ENCODE peak calls at places on chromosomes 2 and 18, in eight cellular contexts. One of them, this sample, is unnamed.

GRCh38 chr18:48973731-48974130 is 23.0 kb upstream of the SMAD7 start:
- DNase-seq in NCI-H748 treated with DMSO at 0.1 percent for 48 hours: no peak
- DNase-seq in HuH-7.5: no peak
- DNase-seq in occipital lobe: no peak
- DNase-seq in SK-N-MC: no peak
- DNase-seq in cardiac muscle cell: no peak
- DNase-seq in NCI-H345: no peak
- DNase-seq in GM13976: no peak
- DNase-seq in this sample: no peak

GRCh38 chr2:139876964-139877363 is 1096.8 kb upstream of the NXPH2 start:
- DNase-seq in NCI-H345: no peak
- DNase-seq in HuH-7.5: no peak
- DNase-seq in SK-N-MC: no peak
- DNase-seq in GM13976: no peak
- DNase-seq in NCI-H748 treated with DMSO at 0.1 percent for 48 hours: no peak
- DNase-seq in cardiac muscle cell: no peak
- DNase-seq in occipital lobe: no peak
- DNase-seq in this sample: no peak

GRCh38 chr2:234814366-234814765 is 137.5 kb upstream of the SH3BP4 start:
- DNase-seq in HuH-7.5: no peak
- DNase-seq in NCI-H748 treated with DMSO at 0.1 percent for 48 hours: peak
- DNase-seq in NCI-H345: peak
- DNase-seq in cardiac muscle cell: no peak
- DNase-seq in SK-N-MC: no peak
- DNase-seq in GM13976: no peak
- DNase-seq in occipital lobe: no peak
- DNase-seq in this sample: no peak

GRCh38 chr2:46828491-46829239 is 86.9 kb downstream of the MCFD2 start:
- DNase-seq in SK-N-MC: no peak
- DNase-seq in GM13976: no peak
- DNase-seq in occipital lobe: no peak
- DNase-seq in cardiac muscle cell: no peak
- DNase-seq in NCI-H345: no peak
- DNase-seq in NCI-H748 treated with DMSO at 0.1 percent for 48 hours: no peak
- DNase-seq in HuH-7.5: no peak
- DNase-seq in this sample: no peak

GRCh38 chr2:168345601-168346000 is 98.2 kb upstream of the STK39 start:
- DNase-seq in GM13976: peak
- DNase-seq in SK-N-MC: no peak
- DNase-seq in occipital lobe: no peak
- DNase-seq in NCI-H748 treated with DMSO at 0.1 percent for 48 hours: no peak
- DNase-seq in NCI-H345: no peak
- DNase-seq in cardiac muscle cell: no peak
- DNase-seq in HuH-7.5: no peak
- DNase-seq in this sample: no peak

GRCh38 chr2:85772841-85773491 is 19.2 kb downstream of the ATOH8 start:
- DNase-seq in GM13976: no peak
- DNase-seq in occipital lobe: no peak
- DNase-seq in NCI-H748 treated with DMSO at 0.1 percent for 48 hours: no peak
- DNase-seq in NCI-H345: no peak
- DNase-seq in HuH-7.5: no peak
- DNase-seq in SK-N-MC: no peak
- DNase-seq in cardiac muscle cell: no peak
- DNase-seq in this sample: no peak

GRCh38 chr2:181124499-181124898 is 144.1 kb downstream of the UBE2E3 start:
- DNase-seq in NCI-H345: no peak
- DNase-seq in GM13976: no peak
- DNase-seq in NCI-H748 treated with DMSO at 0.1 percent for 48 hours: no peak
- DNase-seq in occipital lobe: no peak
- DNase-seq in cardiac muscle cell: peak
- DNase-seq in HuH-7.5: no peak
- DNase-seq in SK-N-MC: no peak
- DNase-seq in this sample: no peak

GRCh38 chr2:656676-657075 is 20.5 kb downstream of the TMEM18 start:
- DNase-seq in NCI-H748 treated with DMSO at 0.1 percent for 48 hours: no peak
- DNase-seq in GM13976: no peak
- DNase-seq in NCI-H345: no peak
- DNase-seq in HuH-7.5: no peak
- DNase-seq in cardiac muscle cell: no peak
- DNase-seq in occipital lobe: no peak
- DNase-seq in SK-N-MC: no peak
- DNase-seq in this sample: no peak

GRCh38 chr2:126866451-126866850 is 32.2 kb upstream of the TEX51 start:
- DNase-seq in GM13976: no peak
- DNase-seq in HuH-7.5: no peak
- DNase-seq in NCI-H345: no peak
- DNase-seq in NCI-H748 treated with DMSO at 0.1 percent for 48 hours: no peak
- DNase-seq in cardiac muscle cell: no peak
- DNase-seq in occipital lobe: no peak
- DNase-seq in SK-N-MC: no peak
- DNase-seq in this sample: no peak

GRCh38 chr2:14628906-14629305 is 3.6 kb upstream of the LRATD1 start:
- DNase-seq in NCI-H748 treated with DMSO at 0.1 percent for 48 hours: no peak
- DNase-seq in SK-N-MC: no peak
- DNase-seq in GM13976: no peak
- DNase-seq in NCI-H345: no peak
- DNase-seq in occipital lobe: no peak
- DNase-seq in cardiac muscle cell: no peak
- DNase-seq in HuH-7.5: no peak
- DNase-seq in this sample: no peak

GRCh38 chr2:18788590-18788989 is 199.2 kb upstream of the NT5C1B start:
- DNase-seq in NCI-H345: peak
- DNase-seq in HuH-7.5: no peak
- DNase-seq in NCI-H748 treated with DMSO at 0.1 percent for 48 hours: no peak
- DNase-seq in occipital lobe: no peak
- DNase-seq in cardiac muscle cell: peak
- DNase-seq in GM13976: no peak
- DNase-seq in SK-N-MC: peak
- DNase-seq in this sample: no peak

GRCh38 chr2:63846487-63846886 is 4.8 kb downstream of the UGP2 start:
- DNase-seq in SK-N-MC: peak
- DNase-seq in cardiac muscle cell: peak
- DNase-seq in HuH-7.5: no peak
- DNase-seq in NCI-H345: no peak
- DNase-seq in GM13976: no peak
- DNase-seq in NCI-H748 treated with DMSO at 0.1 percent for 48 hours: no peak
- DNase-seq in occipital lobe: no peak
- DNase-seq in this sample: no peak

GRCh38 chr2:233124449-233125080 is 64.4 kb downstream of the INPP5D start:
- DNase-seq in NCI-H748 treated with DMSO at 0.1 percent for 48 hours: no peak
- DNase-seq in GM13976: peak
- DNase-seq in NCI-H345: no peak
- DNase-seq in occipital lobe: no peak
- DNase-seq in SK-N-MC: no peak
- DNase-seq in cardiac muscle cell: no peak
- DNase-seq in HuH-7.5: no peak
- DNase-seq in this sample: no peak

GRCh38 chr18:5693637-5694175 is 149.9 kb upstream of the EPB41L3 start:
- DNase-seq in HuH-7.5: no peak
- DNase-seq in GM13976: no peak
- DNase-seq in NCI-H345: no peak
- DNase-seq in occipital lobe: no peak
- DNase-seq in NCI-H748 treated with DMSO at 0.1 percent for 48 hours: no peak
- DNase-seq in SK-N-MC: no peak
- DNase-seq in cardiac muscle cell: peak
- DNase-seq in this sample: no peak

GRCh38 chr2:153808675-153809074 is 63.0 kb upstream of the GALNT13 start:
- DNase-seq in NCI-H345: no peak
- DNase-seq in SK-N-MC: no peak
- DNase-seq in GM13976: no peak
- DNase-seq in cardiac muscle cell: no peak
- DNase-seq in NCI-H748 treated with DMSO at 0.1 percent for 48 hours: no peak
- DNase-seq in occipital lobe: no peak
- DNase-seq in HuH-7.5: no peak
- DNase-seq in this sample: no peak

GRCh38 chr18:34837769-34838194 is 127.7 kb downstream of the DTNA start:
- DNase-seq in occipital lobe: no peak
- DNase-seq in NCI-H748 treated with DMSO at 0.1 percent for 48 hours: no peak
- DNase-seq in HuH-7.5: no peak
- DNase-seq in GM13976: no peak
- DNase-seq in NCI-H345: no peak
- DNase-seq in SK-N-MC: no peak
- DNase-seq in cardiac muscle cell: peak
- DNase-seq in this sample: no peak

GRCh38 chr2:118971245-118972122 is 29.5 kb downstream of the MARCO start:
- DNase-seq in cardiac muscle cell: no peak
- DNase-seq in NCI-H748 treated with DMSO at 0.1 percent for 48 hours: no peak
- DNase-seq in NCI-H345: no peak
- DNase-seq in GM13976: peak
- DNase-seq in HuH-7.5: no peak
- DNase-seq in SK-N-MC: no peak
- DNase-seq in occipital lobe: no peak
- DNase-seq in this sample: no peak

GRCh38 chr2:233820766-233821105 is 33.6 kb downstream of the HJURP start:
- DNase-seq in HuH-7.5: no peak
- DNase-seq in NCI-H345: no peak
- DNase-seq in SK-N-MC: no peak
- DNase-seq in cardiac muscle cell: no peak
- DNase-seq in NCI-H748 treated with DMSO at 0.1 percent for 48 hours: no peak
- DNase-seq in GM13976: no peak
- DNase-seq in occipital lobe: no peak
- DNase-seq in this sample: no peak

GRCh38 chr2:191018663-191019119 is 4.7 kb upstream of the STAT1 start:
- DNase-seq in NCI-H748 treated with DMSO at 0.1 percent for 48 hours: no peak
- DNase-seq in occipital lobe: no peak
- DNase-seq in GM13976: peak
- DNase-seq in NCI-H345: no peak
- DNase-seq in HuH-7.5: no peak
- DNase-seq in SK-N-MC: no peak
- DNase-seq in cardiac muscle cell: no peak
- DNase-seq in this sample: no peak

GRCh38 chr2:206004004-206004693 is 81.8 kb downstream of the INO80D start:
- DNase-seq in GM13976: no peak
- DNase-seq in NCI-H748 treated with DMSO at 0.1 percent for 48 hours: no peak
- DNase-seq in cardiac muscle cell: peak
- DNase-seq in HuH-7.5: no peak
- DNase-seq in SK-N-MC: no peak
- DNase-seq in occipital lobe: no peak
- DNase-seq in NCI-H345: no peak
- DNase-seq in this sample: no peak

GRCh38 chr18:61892683-61893303 is at the start of gene RNF152:
- DNase-seq in GM13976: peak
- DNase-seq in NCI-H748 treated with DMSO at 0.1 percent for 48 hours: peak
- DNase-seq in SK-N-MC: no peak
- DNase-seq in NCI-H345: peak
- DNase-seq in HuH-7.5: peak
- DNase-seq in occipital lobe: no peak
- DNase-seq in cardiac muscle cell: peak
- DNase-seq in this sample: no peak

GRCh38 chr2:229071292-229071976 is 199.7 kb downstream of the PID1 start:
- DNase-seq in NCI-H748 treated with DMSO at 0.1 percent for 48 hours: peak
- DNase-seq in HuH-7.5: no peak
- DNase-seq in NCI-H345: no peak
- DNase-seq in GM13976: no peak
- DNase-seq in cardiac muscle cell: peak
- DNase-seq in occipital lobe: no peak
- DNase-seq in SK-N-MC: no peak
- DNase-seq in this sample: no peak

GRCh38 chr2:121128741-121129659 is 156.0 kb downstream of the TFCP2L1 start:
- DNase-seq in cardiac muscle cell: peak
- DNase-seq in GM13976: peak
- DNase-seq in HuH-7.5: peak
- DNase-seq in NCI-H345: no peak
- DNase-seq in occipital lobe: no peak
- DNase-seq in NCI-H748 treated with DMSO at 0.1 percent for 48 hours: no peak
- DNase-seq in SK-N-MC: no peak
- DNase-seq in this sample: no peak

GRCh38 chr2:229141626-229142025 is 129.5 kb downstream of the PID1 start:
- DNase-seq in SK-N-MC: no peak
- DNase-seq in HuH-7.5: no peak
- DNase-seq in cardiac muscle cell: peak
- DNase-seq in NCI-H748 treated with DMSO at 0.1 percent for 48 hours: no peak
- DNase-seq in NCI-H345: no peak
- DNase-seq in occipital lobe: no peak
- DNase-seq in GM13976: no peak
- DNase-seq in this sample: no peak

GRCh38 chr2:127165539-127165935 is 54.6 kb downstream of the CYP27C1 start:
- DNase-seq in SK-N-MC: no peak
- DNase-seq in HuH-7.5: no peak
- DNase-seq in NCI-H748 treated with DMSO at 0.1 percent for 48 hours: no peak
- DNase-seq in GM13976: no peak
- DNase-seq in cardiac muscle cell: no peak
- DNase-seq in occipital lobe: no peak
- DNase-seq in NCI-H345: peak
- DNase-seq in this sample: no peak

GRCh38 chr2:147101906-147102790 is 742.7 kb upstream of the ACVR2A start:
- DNase-seq in NCI-H748 treated with DMSO at 0.1 percent for 48 hours: no peak
- DNase-seq in HuH-7.5: no peak
- DNase-seq in SK-N-MC: no peak
- DNase-seq in NCI-H345: no peak
- DNase-seq in occipital lobe: no peak
- DNase-seq in cardiac muscle cell: peak
- DNase-seq in GM13976: no peak
- DNase-seq in this sample: no peak

GRCh38 chr18:79394438-79395307 is 1.1 kb upstream of the NFATC1 start:
- DNase-seq in occipital lobe: no peak
- DNase-seq in GM13976: peak
- DNase-seq in NCI-H748 treated with DMSO at 0.1 percent for 48 hours: peak
- DNase-seq in HuH-7.5: peak
- DNase-seq in SK-N-MC: peak
- DNase-seq in cardiac muscle cell: peak
- DNase-seq in NCI-H345: peak
- DNase-seq in this sample: no peak

GRCh38 chr2:48734576-48735303 is 20.8 kb downstream of the LHCGR start:
- DNase-seq in NCI-H748 treated with DMSO at 0.1 percent for 48 hours: no peak
- DNase-seq in HuH-7.5: no peak
- DNase-seq in occipital lobe: no peak
- DNase-seq in GM13976: no peak
- DNase-seq in NCI-H345: no peak
- DNase-seq in SK-N-MC: no peak
- DNase-seq in cardiac muscle cell: no peak
- DNase-seq in this sample: no peak

GRCh38 chr2:227870710-227871374 is 589 bp upstream of the DAW1 start:
- DNase-seq in HuH-7.5: no peak
- DNase-seq in NCI-H748 treated with DMSO at 0.1 percent for 48 hours: no peak
- DNase-seq in SK-N-MC: no peak
- DNase-seq in GM13976: no peak
- DNase-seq in cardiac muscle cell: peak
- DNase-seq in occipital lobe: no peak
- DNase-seq in NCI-H345: no peak
- DNase-seq in this sample: no peak

GRCh38 chr2:233463586-233463985 is 103.0 kb downstream of the USP40 start:
- DNase-seq in HuH-7.5: no peak
- DNase-seq in GM13976: no peak
- DNase-seq in NCI-H748 treated with DMSO at 0.1 percent for 48 hours: no peak
- DNase-seq in cardiac muscle cell: no peak
- DNase-seq in NCI-H345: no peak
- DNase-seq in SK-N-MC: no peak
- DNase-seq in occipital lobe: no peak
- DNase-seq in this sample: no peak

GRCh38 chr2:760001-760400 is 82.8 kb upstream of the TMEM18 start:
- DNase-seq in NCI-H748 treated with DMSO at 0.1 percent for 48 hours: peak
- DNase-seq in occipital lobe: no peak
- DNase-seq in GM13976: no peak
- DNase-seq in SK-N-MC: no peak
- DNase-seq in cardiac muscle cell: no peak
- DNase-seq in NCI-H345: peak
- DNase-seq in HuH-7.5: no peak
- DNase-seq in this sample: no peak

GRCh38 chr2:11344956-11345671 is 678 bp upstream of the ROCK2 start:
- DNase-seq in GM13976: no peak
- DNase-seq in HuH-7.5: no peak
- DNase-seq in occipital lobe: peak
- DNase-seq in NCI-H345: no peak
- DNase-seq in SK-N-MC: no peak
- DNase-seq in NCI-H748 treated with DMSO at 0.1 percent for 48 hours: no peak
- DNase-seq in cardiac muscle cell: peak
- DNase-seq in this sample: peak

GRCh38 chr2:3535794-3536681 is 16.7 kb upstream of the ADI1 start:
- DNase-seq in SK-N-MC: no peak
- DNase-seq in HuH-7.5: peak
- DNase-seq in NCI-H748 treated with DMSO at 0.1 percent for 48 hours: no peak
- DNase-seq in NCI-H345: no peak
- DNase-seq in occipital lobe: peak
- DNase-seq in cardiac muscle cell: peak
- DNase-seq in GM13976: no peak
- DNase-seq in this sample: no peak

GRCh38 chr2:224883700-224884099 is 158.6 kb downstream of the DOCK10 start:
- DNase-seq in NCI-H345: no peak
- DNase-seq in occipital lobe: no peak
- DNase-seq in NCI-H748 treated with DMSO at 0.1 percent for 48 hours: no peak
- DNase-seq in HuH-7.5: no peak
- DNase-seq in GM13976: no peak
- DNase-seq in cardiac muscle cell: no peak
- DNase-seq in SK-N-MC: no peak
- DNase-seq in this sample: no peak